ENCODE peak calls at places on chromosomes 13 and 19, in eight cellular contexts. O is neuronal stem cell; L is NCI-H345; B is CD8-positive, alpha-beta memory T cell; K is fibroblast of the conjunctiva; M is LoVo; E is retina; Q is fibroblast of the aortic adventitia. U is an unnamed sample.

GRCh38 chr13:108270442-108270841 is 924 bp downstream of the TNFSF13B start:
- DNase-seq in O (no peak), L (no peak), B (no peak), K (no peak), M (no peak), E (no peak), Q (peak), U (peak)

GRCh38 chr13:22961835-22962537 is 218.8 kb upstream of the SGCG start:
- DNase-seq in O (no peak), L (no peak), B (no peak), K (no peak), M (no peak), E (no peak), Q (no peak), U (no peak)

GRCh38 chr19:34475026-34475974 is 6.3 kb upstream of the WTIP start:
- DNase-seq in O (no peak), L (no peak), B (no peak), K (peak), M (no peak), E (no peak), Q (peak), U (no peak)

GRCh38 chr13:33441015-33441414 is 155.5 kb upstream of the STARD13 start:
- DNase-seq in O (no peak), L (peak), B (no peak), K (no peak), M (no peak), E (no peak), Q (peak), U (peak)

GRCh38 chr13:30743319-30744055 is 8.1 kb downstream of the ALOX5AP start:
- DNase-seq in O (no peak), L (no peak), B (no peak), K (peak), M (peak), E (no peak), Q (peak), U (no peak)

GRCh38 chr19:18467978-18468377 is 30.0 kb upstream of the ISYNA1 start:
- DNase-seq in O (no peak), L (no peak), B (no peak), K (no peak), M (no peak), E (no peak), Q (no peak), U (no peak)

GRCh38 chr13:65057986-65058385 is 2172.2 kb downstream of the PCDH9 start:
- DNase-seq in O (no peak), L (no peak), B (no peak), K (no peak), M (no peak), E (no peak), Q (no peak), U (no peak)

GRCh38 chr13:85512421-85512820 is 286.8 kb downstream of the SLITRK6 start:
- DNase-seq in O (no peak), L (no peak), B (no peak), K (no peak), M (no peak), E (no peak), Q (no peak), U (peak)

GRCh38 chr19:12833747-12834417 is 497 bp downstream of the RTBDN start:
- DNase-seq in O (no peak), L (peak), B (peak), K (no peak), M (peak), E (peak), Q (no peak), U (peak)

GRCh38 chr13:20387441-20387971 is 138.2 kb downstream of the CRYL1 start:
- DNase-seq in O (no peak), L (no peak), B (no peak), K (no peak), M (no peak), E (no peak), Q (peak), U (no peak)